ENCODE peak calls at places on chromosomes 16 and 17, in eight cellular contexts. P is T follicular helper cell; G is activated CD4-positive, alpha-beta T cell treated with anti-CD3 and anti-CD28 coated beads, Interleukin-2, amount 10 ng/mL, durations not matched to agents 7 days and 5 days; U is GM23248; T is HEK293T; Q is GM12892; J is GOT3; D is fibroblast of the conjunctiva. S is an unnamed sample.

GRCh38 chr16:57984443-57985203 is 13.7 kb upstream of the CNGB1 start:
- DNase-seq in P (peak; percentile 90), G (peak; percentile 93), U (peak; percentile 59), T (peak; percentile 99), Q (peak; percentile 74), J (no peak), D (peak; percentile 59), S (peak; percentile 89)

GRCh38 chr17:36468903-36469635 is 17.4 kb upstream of the ZNHIT3 start:
- DNase-seq in P (no peak), G (no peak), U (no peak), T (no peak), Q (no peak), J (no peak), D (no peak), S (no peak)

GRCh38 chr17:31392002-31392855 is 754 bp downstream of the RAB11FIP4 start:
- DNase-seq in P (no peak), G (no peak), U (no peak), T (no peak), Q (no peak), J (no peak), D (no peak), S (no peak)

GRCh38 chr17:48176456-48176855 is 68.9 kb downstream of the SNX11 start:
- DNase-seq in P (no peak), G (no peak), U (no peak), T (no peak), Q (no peak), J (no peak), D (no peak), S (no peak)

GRCh38 chr16:7440886-7441400 is 108.3 kb downstream of the RBFOX1 start:
- DNase-seq in P (no peak), G (no peak), U (no peak), T (no peak), Q (no peak), J (no peak), D (no peak), S (no peak)

GRCh38 chr16:4935231-4935855 is 1.6 kb downstream of the PPL start:
- DNase-seq in P (no peak), G (no peak), U (peak; percentile 86), T (no peak), Q (no peak), J (peak; percentile 27), D (peak; percentile 93), S (no peak)

GRCh38 chr17:27333410-27333980 is 39.6 kb downstream of the WSB1 start:
- DNase-seq in P (no peak), G (no peak), U (peak; percentile 33), T (no peak), Q (no peak), J (no peak), D (no peak), S (no peak)

GRCh38 chr17:2056221-2057129 is 1.6 kb downstream of the HIC1 start:
- DNase-seq in P (peak; percentile 36), G (peak; percentile 58), U (peak; percentile 71), T (no peak), Q (no peak), J (no peak), D (no peak), S (peak; percentile 44)

GRCh38 chr17:33929181-33929724 is 325.8 kb upstream of the CCL2 start:
- DNase-seq in P (no peak), G (no peak), U (no peak), T (no peak), Q (no peak), J (no peak), D (no peak), S (no peak)

GRCh38 chr17:45092932-45093430 is 31.9 kb downstream of the NMT1 start:
- DNase-seq in P (no peak), G (no peak), U (peak; percentile 100), T (no peak), Q (no peak), J (peak; percentile 69), D (peak; percentile 98), S (no peak)

GRCh38 chr17:14699569-14700190 is 398.8 kb downstream of the HS3ST3B1 start:
- DNase-seq in P (no peak), G (no peak), U (no peak), T (no peak), Q (no peak), J (no peak), D (no peak), S (no peak)

GRCh38 chr17:49935526-49936210 is 33.3 kb upstream of the DLX4 start:
- DNase-seq in P (no peak), G (no peak), U (no peak), T (no peak), Q (no peak), J (no peak), D (no peak), S (no peak)

GRCh38 chr16:27455700-27456099 is 53.7 kb downstream of the IL21R start:
- DNase-seq in P (no peak), G (no peak), U (no peak), T (no peak), Q (no peak), J (no peak), D (no peak), S (no peak)

GRCh38 chr17:78736526-78737079 is 45.5 kb downstream of the CYTH1 start:
- DNase-seq in P (peak; percentile 61), G (peak; percentile 79), U (no peak), T (peak; percentile 79), Q (no peak), J (no peak), D (no peak), S (peak; percentile 67)

S was measured in T-helper 2 cell.